ENCODE peak calls at places on chromosomes 6 and 20, in four cellular contexts. B, Q, D and O are unnamed samples.

GRCh38 chr6:101203664-101204063 is 189.8 kb upstream of the GRIK2 start:
- DNase-seq in Q (no peak), B (no peak), D (no peak), O (no peak)

GRCh38 chr6:87396595-87397392 is 11.0 kb upstream of the CFAP206 start:
- DNase-seq in D (no peak), Q (no peak), B (no peak), O (peak)

GRCh38 chr20:14959506-14960493 is 622.4 kb upstream of the FLRT3 start:
- DNase-seq in B (no peak), Q (no peak), D (no peak), O (no peak)

GRCh38 chr6:117676577-117677218 is 1.4 kb downstream of the NUS1 start:
- DNase-seq in Q (no peak), B (no peak), D (no peak), O (peak)

GRCh38 chr6:21754891-21755290 is 161.3 kb downstream of the SOX4 start:
- DNase-seq in Q (no peak), B (no peak), D (no peak), O (no peak)

GRCh38 chr6:15280023-15280422 is 34.2 kb downstream of the JARID2 start:
- DNase-seq in B (no peak), Q (no peak), D (no peak), O (no peak)

GRCh38 chr6:150491131-150491795 is 108.4 kb upstream of the PLEKHG1 start:
- DNase-seq in B (no peak), Q (no peak), D (no peak), O (no peak)

GRCh38 chr6:77173472-77174074 is 289.7 kb downstream of the HTR1B start:
- DNase-seq in Q (no peak), D (no peak), B (no peak), O (peak)

GRCh38 chr20:44745560-44746366 is at the start of gene KCNK15:
- DNase-seq in D (peak), B (peak), Q (no peak), O (no peak)

GRCh38 chr6:170206317-170206621 is 84.6 kb downstream of the DLL1 start:
- DNase-seq in B (no peak), D (peak), Q (peak), O (no peak)

GRCh38 chr6:73746776-73747175 is 50.8 kb downstream of the CD109 start:
- DNase-seq in D (no peak), B (no peak), Q (no peak), O (no peak)

GRCh38 chr6:168155193-168155592 is 76.2 kb upstream of the FRMD1 start:
- DNase-seq in D (peak), B (no peak), Q (no peak), O (no peak)

GRCh38 chr6:137740967-137741761 is 125.9 kb upstream of the TNFAIP3 start:
- DNase-seq in Q (no peak), D (no peak), B (no peak), O (no peak)

GRCh38 chr6:593139-593906 is 63.6 kb downstream of the HUS1B start:
- DNase-seq in B (no peak), D (no peak), Q (peak), O (peak)

GRCh38 chr6:16239090-16239797 is 857 bp downstream of the GMPR start:
- DNase-seq in Q (peak), D (peak), B (peak), O (peak)

GRCh38 chr20:2093200-2093781 is 8.3 kb upstream of the STK35 start:
- DNase-seq in Q (no peak), D (no peak), B (no peak), O (peak)

GRCh38 chr6:109631403-109631802 is 59.6 kb downstream of the AK9 start:
- DNase-seq in Q (no peak), B (no peak), D (no peak), O (no peak)

GRCh38 chr6:75065524-75065923 is 140.3 kb downstream of the COL12A1 start:
- DNase-seq in D (no peak), B (no peak), Q (no peak), O (peak)

GRCh38 chr20:34468956-34469355 is 47.3 kb upstream of the DYNLRB1 start:
- DNase-seq in B (no peak), D (no peak), Q (no peak), O (no peak)

GRCh38 chr6:157227202-157228166 is 95.8 kb downstream of the TMEM242 start:
- DNase-seq in B (no peak), Q (peak), D (peak), O (peak)

GRCh38 chr6:147213772-147214171 is 9.6 kb downstream of the STXBP5 start:
- DNase-seq in D (no peak), Q (no peak), B (no peak), O (no peak)

GRCh38 chr6:10101551-10102252 is 313.2 kb downstream of the TFAP2A start:
- DNase-seq in B (no peak), Q (no peak), D (no peak), O (peak)

GRCh38 chr6:41367700-41368099 is 32.3 kb downstream of the NCR2 start:
- DNase-seq in Q (peak), B (peak), D (no peak), O (peak)
- TF ChIP-seq CTCF in Q (peak), B (no peak), D (peak), O (peak)

GRCh38 chr20:64037498-64038213 is 1.7 kb downstream of the C20orf204 start:
- DNase-seq in D (no peak), Q (no peak), B (no peak), O (peak)
- TF ChIP-seq POLR2A in D (no peak), Q (no peak), B (no peak), O (no peak)

DNA sequence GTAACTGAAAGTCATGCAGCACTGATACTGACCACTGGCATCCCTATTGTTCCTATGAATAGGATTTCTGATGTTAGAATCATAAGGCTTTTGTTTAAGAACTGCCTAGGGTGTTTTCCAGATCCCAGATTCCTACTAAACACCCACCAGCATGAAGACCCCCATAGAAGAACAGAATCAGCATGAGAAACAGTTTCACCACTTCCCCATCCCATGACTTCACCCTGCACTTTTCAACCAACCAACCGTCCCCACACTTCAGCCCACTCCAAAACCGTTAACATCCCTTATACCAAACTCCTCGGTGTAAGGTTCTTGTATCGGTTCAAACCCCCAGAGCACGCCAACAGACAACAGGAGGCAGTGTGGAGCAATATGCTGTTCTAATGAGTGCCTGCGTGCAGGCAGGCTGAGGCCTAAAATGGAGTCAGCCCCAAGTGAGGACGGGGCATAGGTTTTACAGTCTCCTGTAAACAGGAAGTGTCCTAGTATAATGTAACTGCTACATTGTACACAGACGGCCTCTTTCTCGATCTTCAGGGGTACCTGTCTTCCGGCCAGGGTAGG is 11.4 kb upstream of the SSTR4 start:
- DNase-seq in D (no peak), B (no peak), Q (no peak), O (no peak)
- TF ChIP-seq CTCF in D (no peak), B (no peak), Q (no peak), O (no peak)

GRCh38 chr6:36596359-36596758 is 2.2 kb downstream of the SRSF3 start:
- DNase-seq in Q (no peak), B (no peak), D (peak), O (no peak)

GRCh38 chr6:36595168-36595818 is 1.1 kb downstream of the SRSF3 start:
- DNase-seq in B (no peak), D (peak), Q (peak), O (peak)

GRCh38 chr6:36594816-36595167 is 630 bp downstream of the SRSF3 start:
- DNase-seq in D (peak), Q (no peak), B (no peak), O (peak)

GRCh38 chr6:36592221-36592655 is 1.9 kb upstream of the SRSF3 start:
- DNase-seq in Q (no peak), B (no peak), D (peak), O (no peak)

DNA sequence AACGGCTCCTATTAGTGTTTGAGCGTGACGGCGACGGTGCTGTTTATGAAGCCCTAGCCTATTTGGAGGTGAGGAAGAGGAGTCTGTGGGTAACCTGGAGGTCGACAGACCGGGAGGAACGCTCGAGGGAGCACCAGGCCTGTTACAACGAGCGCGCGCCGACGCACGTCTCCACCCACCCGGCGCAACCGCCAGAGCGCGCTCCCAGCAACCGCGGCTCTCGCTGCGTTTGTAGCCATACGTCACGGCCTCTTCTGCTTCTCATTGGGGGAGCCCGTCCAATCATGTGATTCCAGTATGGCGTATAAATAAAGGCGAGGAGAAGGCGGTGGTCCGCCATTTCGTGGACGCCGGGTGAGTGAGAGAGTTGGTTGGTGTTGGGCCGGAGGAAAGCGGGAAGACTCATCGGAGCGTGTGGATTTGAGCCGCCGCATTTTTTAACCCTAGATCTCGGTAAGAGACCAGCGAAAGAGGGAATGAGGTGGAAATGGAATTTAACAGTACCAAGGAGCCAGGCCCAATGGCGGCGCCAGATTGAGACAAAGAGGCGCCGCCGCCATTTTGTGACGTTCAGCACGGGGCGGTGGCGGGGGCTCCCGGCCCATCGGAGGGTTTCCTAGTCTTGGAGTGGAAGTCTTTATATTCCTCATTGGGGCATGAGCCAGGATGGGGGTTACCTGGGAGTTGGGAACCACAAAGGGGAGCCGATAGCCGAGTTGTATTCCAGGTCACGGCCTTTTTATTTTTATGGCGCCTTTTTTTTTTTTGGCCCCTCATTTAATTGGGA is at the start of gene SRSF3:
- DNase-seq in Q (peak), D (peak), B (peak), O (peak)
- TF ChIP-seq POLR2A in Q (peak), D (peak), B (peak), O (peak)

DNA sequence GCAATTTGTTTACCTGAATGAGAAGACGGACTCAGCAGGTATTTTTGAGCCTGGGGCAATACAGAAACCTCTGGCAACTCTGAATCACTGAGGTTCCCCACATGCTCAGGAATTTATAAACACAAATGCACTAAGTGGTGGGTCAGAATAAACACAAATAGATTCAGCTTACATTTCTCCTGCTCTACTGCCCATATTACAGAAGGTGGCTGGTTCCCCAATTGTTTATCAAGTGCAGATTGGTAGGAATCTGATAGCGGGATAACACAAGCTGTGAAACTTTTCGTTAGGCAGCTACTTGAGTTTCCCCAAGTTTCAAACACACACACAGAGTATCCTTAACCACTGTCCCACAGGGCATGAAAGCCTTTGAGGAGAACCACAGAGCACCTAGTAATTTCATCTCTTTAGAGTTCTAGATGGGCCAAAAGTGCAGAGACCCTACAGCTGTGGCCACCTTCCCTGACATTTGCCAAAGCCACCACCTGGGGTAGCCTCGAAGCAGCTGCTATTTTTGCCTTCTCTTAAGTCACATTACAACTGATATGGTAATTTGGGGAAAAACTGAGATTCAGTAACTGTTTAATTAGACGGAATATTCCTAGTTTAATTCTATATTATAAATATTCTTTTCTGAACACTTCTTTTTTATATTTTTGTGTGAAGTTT is 204.2 kb upstream of the PTCHD4 start:
- DNase-seq in Q (no peak), B (no peak), D (no peak), O (no peak)
- TF ChIP-seq CTCF in Q (no peak), B (no peak), D (no peak), O (no peak)

GRCh38 chr6:105609375-105609991 is 206.6 kb upstream of the PREP start:
- DNase-seq in D (peak), B (peak), Q (no peak), O (no peak)
- TF ChIP-seq POLR2A in D (no peak), B (no peak), Q (no peak), O (no peak)

GRCh38 chr6:36392621-36393020 is 5.2 kb upstream of the ETV7 start:
- DNase-seq in B (no peak), Q (no peak), D (no peak), O (no peak)
- TF ChIP-seq CTCF in B (no peak), Q (no peak), D (no peak), O (no peak)

GRCh38 chr6:133435065-133435728 is 194.0 kb downstream of the EYA4 start:
- DNase-seq in Q (peak), D (no peak), B (no peak), O (no peak)
- TF ChIP-seq POLR2A in Q (no peak), D (no peak), B (no peak), O (no peak)

GRCh38 chr6:8069887-8070286 is 5.7 kb upstream of the BLOC1S5 start:
- DNase-seq in Q (no peak), B (no peak), D (no peak), O (no peak)

GRCh38 chr6:8065519-8065911 is 1.3 kb upstream of the BLOC1S5 start:
- DNase-seq in D (no peak), B (no peak), Q (no peak), O (no peak)

GRCh38 chr6:8063762-8064637 is at the start of gene BLOC1S5:
- DNase-seq in D (peak), B (peak), Q (peak), O (peak)

GRCh38 chr6:8064638-8065518 is 689 bp upstream of the BLOC1S5 start:
- DNase-seq in Q (no peak), B (no peak), D (no peak), O (peak)

DNA sequence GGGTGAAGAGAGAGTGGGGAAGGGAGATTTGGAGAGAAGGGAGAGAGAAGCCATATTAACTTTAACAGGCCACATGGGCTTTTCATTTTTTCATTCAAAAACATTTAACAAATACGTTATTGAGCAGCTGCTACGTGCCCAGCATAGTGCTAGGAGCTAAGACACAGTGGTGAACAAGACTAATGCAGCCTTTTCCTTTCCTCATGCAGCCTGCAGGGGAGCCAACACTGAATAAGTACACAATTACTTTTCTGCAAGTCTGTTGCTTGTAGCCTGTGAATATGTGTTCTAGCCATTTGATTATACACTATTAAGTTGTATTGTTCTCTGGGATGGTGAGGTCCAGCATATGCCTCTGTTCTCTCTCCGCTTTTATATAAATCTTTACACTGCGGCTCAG is 1.9 kb upstream of the BLOC1S5 start:
- DNase-seq in B (no peak), D (no peak), Q (no peak), O (peak)
- TF ChIP-seq CTCF in B (no peak), D (no peak), Q (no peak), O (peak)

DNA sequence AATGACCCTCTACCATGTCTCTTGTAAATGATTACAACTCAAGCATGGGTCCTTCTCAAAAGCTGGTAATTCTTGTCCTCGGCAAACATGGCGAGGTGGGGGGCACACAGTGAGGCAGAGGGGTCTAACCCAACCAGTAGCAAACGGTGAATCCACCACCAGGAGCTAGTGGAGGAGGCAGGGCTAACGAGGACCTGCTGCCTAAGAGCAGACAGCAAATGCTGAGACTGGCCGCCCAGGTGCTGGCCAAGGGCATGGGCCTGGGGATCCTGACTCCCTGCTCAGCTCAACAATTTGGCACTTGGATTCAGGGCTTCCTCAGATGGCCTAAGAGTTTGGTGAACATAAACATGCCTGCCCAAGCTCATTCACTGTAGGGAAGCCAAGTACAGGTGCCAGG is 18.4 kb downstream of the PCIF1 start:
- DNase-seq in B (no peak), Q (no peak), D (no peak), O (no peak)
- TF ChIP-seq POLR2A in B (no peak), Q (no peak), D (no peak), O (no peak)